ENCODE peak calls at places on chromosome 10, in four cellular contexts. P is endodermal cell, J is heart left ventricle, T is ascending aorta. G is an unnamed sample.
A peak's percentile ranks its signal among the peaks of the same experiment; 100 is the strongest.

GRCh38 chr10:30939643-30940042 is 92.0 kb downstream of the ZNF438 start:
- DNase-seq in P (no peak), J (no peak), T (no peak), G (no peak)

GRCh38 chr10:77505431-77506334 is 131.9 kb downstream of the KCNMA1 start:
- DNase-seq in P (no peak), J (no peak), T (no peak), G (no peak)

GRCh38 chr10:122045212-122045611 is 56.2 kb downstream of the TACC2 start:
- DNase-seq in P (no peak), J (no peak), T (peak; percentile 39), G (no peak)

GRCh38 chr10:32180354-32181280 is 124.4 kb upstream of the KIF5B start:
- DNase-seq in P (no peak), J (no peak), T (no peak), G (no peak)

GRCh38 chr10:69458426-69459100 is 7.3 kb downstream of the TSPAN15 start:
- DNase-seq in P (peak; percentile 32), J (no peak), T (no peak), G (no peak)

GRCh38 chr10:15166325-15166724 is 2.2 kb downstream of the NMT2 start:
- DNase-seq in P (no peak), J (no peak), T (no peak), G (no peak)

GRCh38 chr10:119786117-119786769 is 60.4 kb downstream of the INPP5F start:
- DNase-seq in P (peak; percentile 88), J (no peak), T (no peak), G (no peak)

GRCh38 chr10:51103818-51104217 is 29.5 kb downstream of the PRKG1 start:
- DNase-seq in P (no peak), J (no peak), T (no peak), G (no peak)

GRCh38 chr10:70575874-70576802 is 26.4 kb downstream of the PRF1 start:
- DNase-seq in P (no peak), J (peak; percentile 69), T (no peak), G (no peak)

GRCh38 chr10:101840741-101841453 is 2.7 kb downstream of the KCNIP2 start:
- DNase-seq in P (peak; percentile 97), J (peak; percentile 79), T (peak; percentile 79), G (peak; percentile 82)

GRCh38 chr10:33638891-33639290 is 304.4 kb upstream of the NRP1 start:
- DNase-seq in P (no peak), J (no peak), T (no peak), G (no peak)

GRCh38 chr10:70695241-70696030 is 23.1 kb downstream of the ADAMTS14 start:
- DNase-seq in P (no peak), J (no peak), T (no peak), G (no peak)

GRCh38 chr10:109114578-109114977 is 808.7 kb downstream of the XPNPEP1 start:
- DNase-seq in P (no peak), J (no peak), T (no peak), G (no peak)

GRCh38 chr10:61719906-61720305 is 57.2 kb downstream of the CABCOCO1 start:
- DNase-seq in P (no peak), J (no peak), T (no peak), G (no peak)

GRCh38 chr10:13674645-13675588 is 88.2 kb downstream of the PRPF18 start:
- DNase-seq in P (peak; percentile 59), J (no peak), T (no peak), G (no peak)
- H3K27ac ChIP-seq in P (no peak overlapping the region), J (no peak overlapping the region), T (no peak overlapping the region), G (no peak overlapping the region)

GRCh38 chr10:128124813-128125403 is 1.3 kb downstream of the MKI67 start:
- DNase-seq in P (no peak), J (no peak), T (no peak), G (no peak)
- H3K27ac ChIP-seq in P (no peak overlapping the region), J (no peak overlapping the region), T (no peak overlapping the region), G (no peak overlapping the region)

GRCh38 chr10:116769368-116769767 is 27.0 kb upstream of the HSPA12A start:
- DNase-seq in P (no peak), J (no peak), T (no peak), G (no peak)
- H3K27ac ChIP-seq in P (no peak overlapping the region), J (no peak overlapping the region), T (no peak overlapping the region), G (no peak overlapping the region)

GRCh38 chr10:5607594-5607993 is 58.8 kb downstream of the ASB13 start:
- DNase-seq in P (no peak), J (no peak), T (no peak), G (no peak)

GRCh38 chr10:5606864-5607263 is 59.5 kb downstream of the ASB13 start:
- DNase-seq in P (no peak), J (no peak), T (no peak), G (no peak)

GRCh38 chr10:5608608-5609270 is 57.7 kb downstream of the ASB13 start:
- DNase-seq in P (no peak), J (no peak), T (no peak), G (no peak)

GRCh38 chr10:5611899-5612680 is 54.3 kb downstream of the ASB13 start:
- DNase-seq in P (no peak), J (no peak), T (no peak), G (no peak)

GRCh38 chr10:5609952-5610616 is 56.3 kb downstream of the ASB13 start:
- DNase-seq in P (no peak), J (no peak), T (no peak), G (no peak)
- H3K27ac ChIP-seq in P (no peak overlapping the region), J (peak overlapping the region; percentile 49), T (peak overlapping the region; percentile 82), G (no peak overlapping the region)

DNA sequence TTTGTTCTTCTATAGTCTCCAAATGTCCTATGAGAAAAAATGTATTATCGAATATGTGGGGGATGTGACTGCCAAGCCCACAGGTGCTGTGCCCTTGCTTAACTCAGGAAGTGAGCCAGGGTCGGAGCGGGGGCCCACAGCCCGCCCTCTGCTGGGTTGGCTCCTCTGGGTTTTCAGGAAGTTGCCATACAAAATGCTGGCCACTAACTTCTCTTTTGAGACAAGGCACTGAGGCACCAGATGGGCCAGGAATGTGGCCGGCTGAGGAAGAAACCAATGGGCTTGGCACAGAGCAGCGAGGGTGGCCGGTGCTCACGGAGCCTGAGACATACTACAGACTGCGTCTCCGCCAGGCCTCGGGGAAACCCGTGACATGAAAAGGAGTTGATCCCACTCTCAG is 58.9 kb downstream of the FAM53B start:
- DNase-seq in P (no peak), J (peak; percentile 56), T (peak; percentile 72), G (peak; percentile 46)
- H3K27ac ChIP-seq in P (no peak overlapping the region), J (peak overlapping the region; percentile 89), T (no peak overlapping the region), G (peak overlapping the region; percentile 91)

DNA sequence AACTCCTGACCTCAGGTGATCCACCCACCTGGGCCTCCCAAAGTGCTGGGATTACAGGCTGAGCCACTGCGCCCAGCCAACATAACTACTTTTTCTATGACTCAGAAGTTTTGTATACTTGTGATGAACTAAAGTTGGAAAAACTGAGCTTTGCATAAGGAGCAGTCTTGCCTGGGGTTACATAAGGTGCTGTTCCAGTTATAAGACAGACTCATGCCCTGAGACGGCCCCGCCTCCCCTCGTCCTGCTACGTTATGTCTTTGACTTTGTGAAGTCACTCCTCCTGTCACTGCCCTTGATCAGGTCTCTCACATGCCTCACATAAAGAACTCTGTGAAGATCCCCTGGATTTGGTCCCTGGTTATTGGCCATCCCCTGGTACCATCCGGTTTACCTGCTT is 40.4 kb upstream of the OPN4 start:
- DNase-seq in P (no peak), J (no peak), T (peak; percentile 47), G (no peak)
- H3K27ac ChIP-seq in P (no peak overlapping the region), J (no peak overlapping the region), T (no peak overlapping the region), G (no peak overlapping the region)

GRCh38 chr10:116521424-116522305 is 24.1 kb upstream of the PNLIP start:
- DNase-seq in P (peak; percentile 72), J (no peak), T (no peak), G (no peak)

GRCh38 chr10:116526219-116526618 is 19.5 kb upstream of the PNLIP start:
- DNase-seq in P (no peak), J (no peak), T (no peak), G (no peak)

GRCh38 chr10:116522803-116523381 is 22.8 kb upstream of the PNLIP start:
- DNase-seq in P (no peak), J (no peak), T (no peak), G (no peak)

DNA sequence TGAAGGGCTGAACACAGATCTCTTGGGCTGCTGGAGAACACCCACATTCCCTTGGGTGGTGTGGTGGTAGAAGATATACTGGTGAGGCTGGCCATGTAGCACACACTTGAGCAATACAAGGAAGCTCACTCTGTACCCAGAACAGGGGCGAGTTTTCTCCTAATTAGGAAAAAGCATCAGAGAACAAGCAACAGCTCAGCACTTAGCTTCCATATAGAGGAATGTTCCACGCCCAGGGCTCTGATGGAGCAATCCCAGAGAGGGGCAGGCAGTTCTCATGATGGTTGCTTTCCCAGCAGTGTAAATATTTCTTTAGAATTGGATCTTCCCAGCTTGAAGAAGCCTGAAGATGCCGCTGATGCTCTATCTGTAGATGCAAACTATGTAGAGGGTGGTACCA is 21.0 kb upstream of the PNLIP start:
- DNase-seq in P (no peak), J (no peak), T (no peak), G (no peak)
- H3K27ac ChIP-seq in P (no peak overlapping the region), J (no peak overlapping the region), T (no peak overlapping the region), G (no peak overlapping the region)